ENCODE peak calls at places on chromosome 10, in four cellular contexts. One of them, this sample, is unnamed.

GRCh38 chr10:117569610-117570395 is 27.3 kb downstream of the EMX2 start:
- DNase-seq in HCT116: no peak
- DNase-seq in HepG2: no peak
- DNase-seq in K562: no peak
- DNase-seq in this sample: no peak

GRCh38 chr10:114520453-114520852 is 116.2 kb upstream of the AFAP1L2 start:
- DNase-seq in HCT116: peak
- DNase-seq in HepG2: peak
- DNase-seq in K562: no peak
- DNase-seq in this sample: peak

GRCh38 chr10:58992830-58993460 is 183.5 kb upstream of the PHYHIPL start:
- DNase-seq in HCT116: no peak
- DNase-seq in HepG2: no peak
- DNase-seq in K562: no peak
- DNase-seq in this sample: no peak

GRCh38 chr10:31926765-31927596 is 1.6 kb downstream of the ARHGAP12 start:
- DNase-seq in HCT116: no peak
- DNase-seq in HepG2: no peak
- DNase-seq in K562: no peak
- DNase-seq in this sample: no peak

GRCh38 chr10:119245272-119245671 is 37.9 kb downstream of the GRK5 start:
- DNase-seq in HCT116: no peak
- DNase-seq in HepG2: no peak
- DNase-seq in K562: no peak
- DNase-seq in this sample: no peak

GRCh38 chr10:44051584-44052385 is 333.1 kb downstream of the CXCL12 start:
- DNase-seq in HCT116: no peak
- DNase-seq in HepG2: peak
- DNase-seq in K562: no peak
- DNase-seq in this sample: no peak

GRCh38 chr10:100186253-100186780 is 488 bp upstream of the ERLIN1 start:
- DNase-seq in HCT116: no peak
- DNase-seq in HepG2: no peak
- DNase-seq in K562: no peak
- DNase-seq in this sample: no peak

GRCh38 chr10:42958142-42958868 is 118.6 kb upstream of the RET start:
- DNase-seq in HCT116: no peak
- DNase-seq in HepG2: no peak
- DNase-seq in K562: no peak
- DNase-seq in this sample: no peak

GRCh38 chr10:102509387-102509786 is 5.6 kb downstream of the SUFU start:
- DNase-seq in HCT116: no peak
- DNase-seq in HepG2: no peak
- DNase-seq in K562: no peak
- DNase-seq in this sample: no peak

GRCh38 chr10:34906021-34906965 is 91.2 kb upstream of the PARD3 start:
- DNase-seq in HCT116: no peak
- DNase-seq in HepG2: peak
- DNase-seq in K562: no peak
- DNase-seq in this sample: no peak

GRCh38 chr10:75530337-75530736 is 98.9 kb downstream of the LRMDA start:
- DNase-seq in HCT116: no peak
- DNase-seq in HepG2: no peak
- DNase-seq in K562: no peak
- DNase-seq in this sample: no peak

GRCh38 chr10:11282661-11283060 is 265.0 kb downstream of the CELF2 start:
- DNase-seq in HCT116: no peak
- DNase-seq in HepG2: no peak
- DNase-seq in K562: no peak
- DNase-seq in this sample: no peak

GRCh38 chr10:69400936-69401335 is 15.8 kb downstream of the TACR2 start:
- DNase-seq in HCT116: no peak
- DNase-seq in HepG2: no peak
- DNase-seq in K562: no peak
- DNase-seq in this sample: no peak

GRCh38 chr10:103872137-103872933 is 17.0 kb upstream of the SH3PXD2A start:
- DNase-seq in HCT116: no peak
- DNase-seq in HepG2: no peak
- DNase-seq in K562: no peak
- DNase-seq in this sample: no peak

DNA sequence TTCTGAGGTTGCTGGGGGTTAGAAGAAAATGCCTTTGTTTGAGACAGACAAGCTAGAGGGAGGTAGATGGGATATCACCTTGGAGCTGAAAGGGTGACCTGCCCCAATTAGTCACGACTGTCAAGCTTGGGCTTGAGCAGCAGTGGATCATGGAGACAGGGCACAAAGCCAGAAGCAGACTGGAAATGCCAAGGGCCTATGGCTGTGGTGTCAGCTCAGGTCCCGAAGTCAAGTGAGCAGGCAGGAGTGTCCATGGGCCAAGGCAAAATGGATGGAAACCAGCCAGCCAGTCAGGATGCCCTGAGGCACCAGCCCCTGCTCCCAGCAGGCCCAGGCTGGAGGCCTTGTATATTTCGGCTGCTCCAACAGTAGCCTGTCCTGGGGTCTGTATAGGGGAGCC is 96.9 kb upstream of the ARHGAP21 start:
- DNase-seq in HCT116: no peak
- DNase-seq in HepG2: no peak
- DNase-seq in K562: no peak
- DNase-seq in this sample: no peak
- TF ChIP-seq TCF7L2 in HCT116: no peak
- TF ChIP-seq TCF7L2 in HepG2: no peak
- TF ChIP-seq TCF7L2 in K562: no peak
- TF ChIP-seq TCF7L2 in this sample: no peak

GRCh38 chr10:5628798-5629788 is 37.3 kb downstream of the ASB13 start:
- DNase-seq in HCT116: no peak
- DNase-seq in HepG2: no peak
- DNase-seq in K562: no peak
- DNase-seq in this sample: no peak

GRCh38 chr10:5627486-5628044 is 38.8 kb downstream of the ASB13 start:
- DNase-seq in HCT116: no peak
- DNase-seq in HepG2: peak
- DNase-seq in K562: no peak
- DNase-seq in this sample: no peak

GRCh38 chr10:5625992-5626777 is 40.2 kb downstream of the ASB13 start:
- DNase-seq in HCT116: no peak
- DNase-seq in HepG2: no peak
- DNase-seq in K562: no peak
- DNase-seq in this sample: no peak

GRCh38 chr10:5629789-5630436 is 36.5 kb downstream of the ASB13 start:
- DNase-seq in HCT116: peak
- DNase-seq in HepG2: peak
- DNase-seq in K562: peak
- DNase-seq in this sample: no peak

DNA sequence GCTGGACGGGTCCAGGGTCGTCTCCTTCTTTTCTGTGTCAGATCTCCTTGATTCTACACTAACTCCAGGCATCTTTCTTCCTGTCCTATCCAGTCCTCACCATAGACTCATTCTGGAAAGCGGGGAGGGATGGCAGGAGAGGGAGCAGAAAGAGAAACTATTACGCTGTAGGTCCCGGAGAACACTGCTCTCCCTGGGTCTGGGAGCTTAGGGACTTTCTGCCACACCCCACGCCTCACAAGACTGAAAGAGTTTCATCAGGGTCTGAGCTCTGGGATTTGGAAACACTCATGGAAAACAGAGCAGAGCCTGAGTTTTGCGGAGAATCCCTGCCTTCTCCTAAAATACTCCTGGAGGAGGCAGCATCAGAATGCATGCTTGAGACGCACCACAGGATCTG is 38.0 kb downstream of the ASB13 start:
- DNase-seq in HCT116: no peak
- DNase-seq in HepG2: no peak
- DNase-seq in K562: no peak
- DNase-seq in this sample: no peak
- TF ChIP-seq TCF7L2 in HCT116: no peak
- TF ChIP-seq TCF7L2 in HepG2: no peak
- TF ChIP-seq TCF7L2 in K562: no peak
- TF ChIP-seq TCF7L2 in this sample: no peak

GRCh38 chr10:33350041-33350440 is 15.6 kb upstream of the NRP1 start:
- DNase-seq in HCT116: no peak
- DNase-seq in HepG2: no peak
- DNase-seq in K562: no peak
- DNase-seq in this sample: no peak

GRCh38 chr10:33352631-33353030 is 18.2 kb upstream of the NRP1 start:
- DNase-seq in HCT116: no peak
- DNase-seq in HepG2: no peak
- DNase-seq in K562: no peak
- DNase-seq in this sample: no peak

GRCh38 chr10:33353334-33353733 is 18.9 kb upstream of the NRP1 start:
- DNase-seq in HCT116: no peak
- DNase-seq in HepG2: no peak
- DNase-seq in K562: no peak
- DNase-seq in this sample: no peak

GRCh38 chr10:33353853-33354252 is 19.4 kb upstream of the NRP1 start:
- DNase-seq in HCT116: no peak
- DNase-seq in HepG2: no peak
- DNase-seq in K562: no peak
- DNase-seq in this sample: no peak

GRCh38 chr10:33352154-33352553 is 17.7 kb upstream of the NRP1 start:
- DNase-seq in HCT116: no peak
- DNase-seq in HepG2: no peak
- DNase-seq in K562: no peak
- DNase-seq in this sample: no peak
- TF ChIP-seq TCF7L2 in HCT116: no peak
- TF ChIP-seq TCF7L2 in HepG2: no peak
- TF ChIP-seq TCF7L2 in K562: no peak
- TF ChIP-seq TCF7L2 in this sample: no peak

DNA sequence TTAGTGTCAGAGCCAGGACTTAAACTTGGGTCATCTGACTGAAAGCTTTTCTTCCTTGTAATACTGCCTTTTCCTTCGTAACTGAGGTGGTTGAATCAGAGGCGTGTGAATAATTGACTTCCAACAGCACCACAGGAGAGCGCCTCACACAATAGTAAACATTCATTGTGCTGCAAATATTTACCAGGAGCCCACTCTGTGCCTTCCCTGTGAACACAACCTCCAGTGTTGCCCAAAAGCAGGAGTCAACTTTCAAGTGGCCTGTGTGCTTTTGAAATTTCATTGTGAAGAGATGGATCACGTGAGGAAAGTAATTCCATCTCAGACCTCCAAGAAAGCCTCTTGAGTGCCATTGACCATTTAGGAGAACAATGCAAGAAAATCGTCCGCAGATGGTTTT is 60.2 kb downstream of the ADRA2A start:
- DNase-seq in HCT116: no peak
- DNase-seq in HepG2: peak
- DNase-seq in K562: no peak
- DNase-seq in this sample: no peak
- TF ChIP-seq TCF7L2 in HCT116: no peak
- TF ChIP-seq TCF7L2 in HepG2: no peak
- TF ChIP-seq TCF7L2 in K562: no peak
- TF ChIP-seq TCF7L2 in this sample: no peak

GRCh38 chr10:7652121-7652520 is 14.6 kb downstream of the ITIH5 start:
- DNase-seq in HCT116: no peak
- DNase-seq in HepG2: no peak
- DNase-seq in K562: no peak
- DNase-seq in this sample: no peak

GRCh38 chr10:7649673-7650330 is 17.0 kb downstream of the ITIH5 start:
- DNase-seq in HCT116: peak
- DNase-seq in HepG2: no peak
- DNase-seq in K562: no peak
- DNase-seq in this sample: no peak

GRCh38 chr10:7642612-7643011 is 24.2 kb downstream of the ITIH5 start:
- DNase-seq in HCT116: no peak
- DNase-seq in HepG2: no peak
- DNase-seq in K562: no peak
- DNase-seq in this sample: no peak

GRCh38 chr10:7647062-7647664 is 19.6 kb downstream of the ITIH5 start:
- DNase-seq in HCT116: no peak
- DNase-seq in HepG2: no peak
- DNase-seq in K562: no peak
- DNase-seq in this sample: no peak
- TF ChIP-seq TCF7L2 in HCT116: no peak
- TF ChIP-seq TCF7L2 in HepG2: no peak
- TF ChIP-seq TCF7L2 in K562: no peak
- TF ChIP-seq TCF7L2 in this sample: no peak

GRCh38 chr10:109967739-109968088 is 40.1 kb upstream of the ADD3 start:
- DNase-seq in HCT116: no peak
- DNase-seq in HepG2: no peak
- DNase-seq in K562: no peak
- DNase-seq in this sample: no peak
- TF ChIP-seq TCF7L2 in HCT116: no peak
- TF ChIP-seq TCF7L2 in HepG2: no peak
- TF ChIP-seq TCF7L2 in K562: no peak
- TF ChIP-seq TCF7L2 in this sample: no peak

GRCh38 chr10:113335603-113336002 is 217.2 kb upstream of the HABP2 start:
- DNase-seq in HCT116: no peak
- DNase-seq in HepG2: no peak
- DNase-seq in K562: no peak
- DNase-seq in this sample: no peak
- TF ChIP-seq TCF7L2 in HCT116: no peak
- TF ChIP-seq TCF7L2 in HepG2: no peak
- TF ChIP-seq TCF7L2 in K562: no peak
- TF ChIP-seq TCF7L2 in this sample: no peak

GRCh38 chr10:71796749-71797405 is 23.6 kb upstream of the VSIR start:
- DNase-seq in HCT116: no peak
- DNase-seq in HepG2: no peak
- DNase-seq in K562: peak
- DNase-seq in this sample: no peak
- TF ChIP-seq TCF7L2 in HCT116: no peak
- TF ChIP-seq TCF7L2 in HepG2: no peak
- TF ChIP-seq TCF7L2 in K562: no peak
- TF ChIP-seq TCF7L2 in this sample: no peak

GRCh38 chr10:15792777-15793176 is 67.5 kb downstream of the MINDY3 start:
- DNase-seq in HCT116: no peak
- DNase-seq in HepG2: no peak
- DNase-seq in K562: no peak
- DNase-seq in this sample: no peak
- TF ChIP-seq TCF7L2 in HCT116: no peak
- TF ChIP-seq TCF7L2 in HepG2: no peak
- TF ChIP-seq TCF7L2 in K562: no peak
- TF ChIP-seq TCF7L2 in this sample: no peak

GRCh38 chr10:130615463-130615862 is 479.3 kb downstream of the GLRX3 start:
- DNase-seq in HCT116: no peak
- DNase-seq in HepG2: no peak
- DNase-seq in K562: no peak
- DNase-seq in this sample: no peak
- TF ChIP-seq TCF7L2 in HCT116: no peak
- TF ChIP-seq TCF7L2 in HepG2: no peak
- TF ChIP-seq TCF7L2 in K562: no peak
- TF ChIP-seq TCF7L2 in this sample: no peak